ENCODE peak calls at places on chromosomes 11 and 22, in nine cellular contexts. K is ovary, Z is heart right ventricle, B is heart left ventricle, P is PC-9, O is sigmoid colon, T is breast epithelium, R is left ventricle myocardium inferior, E is A549. J is an unnamed sample.

GRCh38 chr22:38736257-38736570 is 19.6 kb downstream of the SUN2 start:
- DNase-seq in E (no peak), O (no peak), T (no peak), K (no peak), Z (no peak), B (no peak), P (no peak), R (no peak), J (no peak)

GRCh38 chr22:42646569-42647525 is 2.3 kb downstream of the CYB5R3 start:
- DNase-seq in Z (peak; percentile 79), E (no peak), T (no peak), K (peak; percentile 76), R (peak; percentile 83), B (peak; percentile 79), P (no peak), O (no peak), J (peak; percentile 89)

GRCh38 chr22:24580276-24580675 is 12.6 kb downstream of the LRRC75B start:
- DNase-seq in R (no peak), E (no peak), T (no peak), Z (no peak), O (no peak), B (no peak), K (no peak), P (peak; percentile 43), J (no peak)

GRCh38 chr11:57094206-57094940 is 87.4 kb upstream of the LRRC55 start:
- DNase-seq in B (no peak), T (no peak), K (no peak), P (no peak), R (no peak), O (no peak), Z (no peak), E (peak; percentile 23), J (no peak)

GRCh38 chr22:41417622-41418390 is 28.8 kb downstream of the TOB2 start:
- DNase-seq in E (peak; percentile 22), O (peak; percentile 99), Z (peak; percentile 92), R (peak; percentile 90), K (peak; percentile 84), P (no peak), B (peak; percentile 89), T (peak; percentile 95), J (peak; percentile 97)

GRCh38 chr11:29564501-29564900 is 452.3 kb downstream of the KCNA4 start:
- DNase-seq in B (no peak), P (no peak), R (no peak), O (no peak), K (no peak), Z (no peak), E (no peak), T (no peak), J (no peak)

GRCh38 chr11:36793542-36793926 is 195.5 kb upstream of the RAG2 start:
- DNase-seq in B (no peak), R (no peak), K (no peak), Z (no peak), P (no peak), E (no peak), O (no peak), T (no peak), J (no peak)

GRCh38 chr11:74675761-74676160 is 55.5 kb downstream of the CHRDL2 start:
- DNase-seq in B (no peak), T (no peak), O (no peak), R (no peak), P (no peak), Z (no peak), K (no peak), E (no peak), J (no peak)

GRCh38 chr22:45304971-45305370 is 4.8 kb upstream of the FAM118A start:
- DNase-seq in P (peak; percentile 65), K (no peak), O (no peak), B (no peak), T (no peak), R (no peak), Z (no peak), E (no peak), J (no peak)

GRCh38 chr11:129639300-129639699 is 176.3 kb upstream of the TMEM45B start:
- DNase-seq in R (no peak), P (peak; percentile 97), K (no peak), O (no peak), E (peak; percentile 72), B (no peak), T (no peak), Z (no peak), J (no peak)

GRCh38 chr11:35163209-35163608 is 24.2 kb downstream of the CD44 start:
- DNase-seq in P (peak; percentile 98), Z (no peak), B (no peak), R (no peak), K (no peak), E (peak; percentile 48), O (no peak), T (no peak), J (no peak)

GRCh38 chr11:68380786-68381622 is 68.6 kb downstream of the LRP5 start:
- DNase-seq in E (peak; percentile 68), B (peak; percentile 30), T (no peak), Z (peak; percentile 58), P (no peak), K (peak; percentile 51), R (peak; percentile 42), O (peak; percentile 81), J (no peak)

GRCh38 chr11:132994038-132994502 is 538.2 kb downstream of the OPCML start:
- DNase-seq in P (no peak), O (no peak), R (no peak), B (no peak), Z (no peak), T (no peak), K (no peak), E (no peak), J (no peak)

GRCh38 chr11:132987936-132988335 is 544.4 kb downstream of the OPCML start:
- DNase-seq in R (no peak), K (no peak), P (no peak), T (no peak), Z (no peak), O (no peak), E (no peak), B (no peak), J (no peak)

GRCh38 chr11:132997396-132997795 is 534.9 kb downstream of the OPCML start:
- DNase-seq in E (no peak), B (no peak), K (no peak), O (no peak), P (no peak), R (no peak), T (no peak), Z (no peak), J (no peak)

GRCh38 chr11:132988381-132988780 is 543.9 kb downstream of the OPCML start:
- DNase-seq in R (no peak), Z (no peak), K (no peak), P (no peak), E (no peak), B (no peak), O (no peak), T (no peak), J (no peak)

GRCh38 chr11:132992838-132993680 is 539.2 kb downstream of the OPCML start:
- DNase-seq in B (no peak), R (no peak), K (no peak), Z (no peak), P (no peak), E (no peak), T (no peak), O (no peak), J (no peak)
- TF ChIP-seq CTCF in B (no peak), R (no peak), K (no peak), Z (no peak), P (no peak), E (no peak), T (no peak), O (no peak), J (peak; percentile 15)

DNA sequence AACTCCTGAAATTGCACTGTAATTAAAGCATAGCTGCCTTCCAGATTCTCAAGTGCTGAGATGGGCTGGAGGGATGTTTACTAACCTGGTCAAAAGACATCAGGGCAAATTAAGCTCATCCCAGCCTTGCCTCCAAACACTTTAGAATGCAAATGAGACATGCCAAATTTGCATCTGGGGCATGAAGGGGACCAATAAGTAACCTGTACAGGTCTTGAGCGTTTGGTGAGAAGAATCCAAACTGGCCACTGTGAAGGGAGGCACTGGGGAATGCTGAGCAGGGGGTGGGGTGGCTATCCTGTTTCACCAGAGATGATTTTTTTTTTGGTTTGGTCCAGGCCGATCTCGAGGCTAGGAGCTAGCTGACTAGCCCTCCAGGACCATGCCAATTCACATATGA is 38.3 kb upstream of the ADA2 start:
- DNase-seq in O (no peak), K (no peak), E (no peak), B (no peak), P (no peak), R (no peak), Z (no peak), T (no peak), J (no peak)
- H3K4me3 ChIP-seq in O (peak overlapping the region; percentile 4), K (no peak overlapping the region), E (no peak overlapping the region), B (peak overlapping the region; percentile 38), P (no peak overlapping the region), R (peak overlapping the region; percentile 42), Z (peak overlapping the region; percentile 20), T (no peak overlapping the region), J (peak overlapping the region; percentile 40)

GRCh38 chr11:65583589-65583988 is 7.7 kb downstream of the EHBP1L1 start:
- DNase-seq in K (no peak), P (no peak), T (no peak), R (no peak), O (no peak), B (no peak), Z (no peak), E (no peak), J (no peak)

GRCh38 chr11:65586247-65586630 is 9.4 kb downstream of the KCNK7 start:
- DNase-seq in O (no peak), T (no peak), K (no peak), R (no peak), P (no peak), Z (no peak), E (no peak), B (no peak), J (no peak)

GRCh38 chr11:65584102-65584501 is 8.2 kb downstream of the EHBP1L1 start:
- DNase-seq in Z (no peak), B (no peak), P (no peak), O (no peak), T (no peak), E (no peak), K (no peak), R (no peak), J (no peak)

GRCh38 chr11:65585396-65586246 is 9.8 kb downstream of the EHBP1L1 start:
- DNase-seq in Z (no peak), P (no peak), T (no peak), O (no peak), K (no peak), E (no peak), R (no peak), B (no peak), J (no peak)

DNA sequence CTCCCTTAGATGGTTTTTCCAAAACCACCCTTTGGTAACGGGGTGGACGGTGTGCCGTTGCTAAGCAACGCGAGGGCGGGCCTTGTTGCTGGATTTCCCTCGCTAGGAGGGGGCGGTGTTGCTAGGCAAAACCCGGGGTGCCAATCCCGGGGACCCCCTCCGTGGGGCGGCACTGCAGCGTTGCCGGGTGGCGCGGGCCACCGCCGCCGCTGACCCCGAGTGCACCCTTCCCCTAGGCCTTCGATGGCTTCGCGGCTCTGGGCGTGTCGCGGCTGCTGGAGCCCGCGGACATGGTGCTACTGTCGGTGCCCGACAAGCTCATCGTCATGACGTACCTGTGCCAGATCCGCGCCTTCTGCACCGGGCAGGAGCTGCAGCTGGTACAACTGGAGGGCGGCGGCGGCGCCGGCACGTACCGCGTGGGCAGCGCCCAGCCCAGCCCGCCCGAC is 8.9 kb downstream of the EHBP1L1 start:
- DNase-seq in Z (no peak), R (no peak), P (no peak), K (no peak), O (no peak), T (no peak), B (no peak), E (no peak), J (peak; percentile 84)
- H3K4me1 ChIP-seq in Z (peaks cover 32% of the 10 kb centered on the region), R (peaks cover 49% of the 10 kb centered on the region), P (no peaks in the 10 kb centered on the region), K (no peaks in the 10 kb centered on the region), O (no peaks in the 10 kb centered on the region), T (no peaks in the 10 kb centered on the region), B (peaks cover 31% of the 10 kb centered on the region), E (peaks cover 15% of the 10 kb centered on the region), J (peaks cover 9% of the 10 kb centered on the region)

GRCh38 chr11:14773755-14774154 is 118.3 kb downstream of the CYP2R1 start:
- DNase-seq in T (no peak), B (no peak), R (no peak), E (peak; percentile 27), K (no peak), O (no peak), Z (no peak), P (no peak), J (no peak)
- TF ChIP-seq CTCF in T (no peak), B (peak; percentile 12), R (peak; percentile 23), E (no peak), K (no peak), O (no peak), Z (peak; percentile 17), P (no peak), J (no peak)